ENCODE peak calls at places on chromosomes 16 and 17, in seven cellular contexts. B is H1, Y is H9, Q is mesendoderm, D is mesenchymal stem cell, A is trophoblast cell, N is neuronal stem cell. X is an unnamed sample.

GRCh38 chr16:252366-253337 is 18.0 kb downstream of the FAM234A start:
- DNase-seq in A (no peak), N (no peak), Q (no peak), Y (no peak), B (no peak), D (no peak), X (no peak)

GRCh38 chr16:30808163-30808562 is 21.2 kb upstream of the ZNF629 start:
- DNase-seq in A (no peak), N (no peak), Y (no peak), Q (no peak), D (no peak), B (no peak), X (no peak)

GRCh38 chr16:24978370-24978914 is 36.7 kb downstream of the ARHGAP17 start:
- DNase-seq in B (no peak), Q (no peak), Y (no peak), N (no peak), D (peak), A (no peak), X (no peak)

GRCh38 chr16:11078812-11079459 is 134.6 kb downstream of the CLEC16A start:
- DNase-seq in D (peak), A (no peak), B (no peak), Y (no peak), Q (no peak), N (no peak), X (peak)

GRCh38 chr17:57892820-57893595 is 43.2 kb upstream of the MRPS23 start:
- DNase-seq in B (peak), A (peak), N (peak), Y (peak), D (peak), Q (peak), X (peak)

GRCh38 chr16:61814716-61815347 is 221.4 kb downstream of the CDH8 start:
- DNase-seq in N (no peak), D (no peak), Y (no peak), Q (no peak), A (no peak), B (no peak), X (no peak)

GRCh38 chr16:4401094-4401501 is 15.3 kb downstream of the CORO7 start:
- DNase-seq in A (no peak), N (no peak), B (no peak), Q (no peak), Y (no peak), D (no peak), X (no peak)

GRCh38 chr17:64679710-64680216 is 17.7 kb upstream of the SMURF2 start:
- DNase-seq in D (peak), N (no peak), Y (no peak), A (peak), Q (peak), B (no peak), X (peak)

GRCh38 chr16:78782572-78782971 is 683.1 kb downstream of the WWOX start:
- DNase-seq in D (no peak), Q (no peak), B (no peak), A (no peak), Y (no peak), N (no peak), X (no peak)

GRCh38 chr16:30924086-30924714 is 828 bp downstream of the FBXL19 start:
- DNase-seq in D (no peak), B (peak), Q (peak), A (no peak), N (peak), Y (no peak), X (no peak)

GRCh38 chr16:7374614-7375174 is 42.0 kb downstream of the RBFOX1 start:
- DNase-seq in Y (no peak), A (peak), D (no peak), B (no peak), N (no peak), Q (peak), X (no peak)

GRCh38 chr17:29145289-29146058 is 34.7 kb downstream of the MYO18A start:
- DNase-seq in B (no peak), Y (peak), D (peak), Q (peak), N (no peak), A (peak), X (peak)

GRCh38 chr17:5631958-5632357 is 47.6 kb upstream of the NLRP1 start:
- DNase-seq in Q (no peak), A (no peak), B (no peak), N (no peak), D (no peak), Y (no peak), X (no peak)

GRCh38 chr16:68075980-68076379 is 9.2 kb upstream of the NFATC3 start:
- DNase-seq in Q (no peak), Y (no peak), D (no peak), B (peak), N (no peak), A (no peak), X (no peak)

GRCh38 chr17:58184308-58184985 is 8.1 kb upstream of the EPX start:
- DNase-seq in B (no peak), N (peak), Y (peak), Q (peak), D (no peak), A (no peak), X (peak)

GRCh38 chr17:66567234-66568170 is 265.1 kb downstream of the PRKCA start:
- DNase-seq in A (peak), N (peak), B (peak), Y (peak), D (peak), Q (peak), X (peak)

DNA sequence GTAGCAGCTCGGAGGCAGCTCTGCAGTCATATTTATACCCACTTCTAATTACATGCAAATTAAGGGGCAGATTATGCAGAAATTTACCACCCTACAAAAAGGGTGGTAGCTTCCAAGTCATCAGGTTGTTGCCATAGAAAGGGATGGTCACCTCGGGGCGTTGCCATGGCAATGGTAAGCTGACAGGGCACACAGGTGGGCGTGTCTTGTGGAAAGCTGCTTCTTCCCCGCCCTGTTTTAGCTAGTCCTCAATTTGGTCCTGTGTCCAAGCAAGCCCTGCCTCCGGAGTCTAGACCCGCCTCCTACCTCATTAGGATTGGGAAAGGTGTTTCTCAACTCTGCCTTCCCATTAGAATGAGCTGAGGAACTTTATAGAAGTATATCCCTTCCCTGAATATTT is 98.7 kb downstream of the HS3ST2 start:
- DNase-seq in Y (peak), B (peak), N (peak), A (no peak), D (no peak), Q (peak), X (no peak)
- H4K8ac ChIP-seq in Y (no peak), B (no peak), N (no peak), A (no peak), D (no peak), Q (no peak), X (no peak)

DNA sequence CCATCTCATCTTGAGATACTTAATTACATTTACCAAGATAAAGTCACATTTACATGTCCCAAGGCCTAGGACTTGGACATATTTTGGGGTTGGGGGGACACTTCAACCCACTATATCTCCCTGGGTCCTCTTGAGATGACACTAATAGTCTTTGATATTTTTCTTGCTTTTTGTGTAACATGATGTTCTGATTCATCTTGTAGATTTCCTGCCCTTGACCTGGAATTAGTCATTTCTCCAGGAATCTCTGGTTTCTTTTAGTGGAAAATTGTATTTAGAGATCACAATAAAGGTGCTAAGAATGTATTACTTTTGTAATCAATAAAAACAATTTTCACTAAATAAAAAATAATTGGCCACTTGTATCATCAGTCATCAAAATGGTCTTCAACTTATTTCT is 157.3 kb downstream of the VPS53 start:
- DNase-seq in Y (no peak), Q (no peak), B (no peak), A (no peak), N (no peak), D (peak), X (peak)
- H3K4ac ChIP-seq in Y (no peak), Q (no peak), B (no peak), A (no peak), N (no peak), D (no peak), X (no peak)

GRCh38 chr16:2905988-2906387 is 5.7 kb upstream of the FLYWCH1 start:
- DNase-seq in N (no peak), Y (no peak), A (no peak), Q (no peak), D (no peak), B (no peak), X (no peak)
- H4K8ac ChIP-seq in N (no peak), Y (no peak), A (no peak), Q (no peak), D (no peak), B (no peak), X (peak)

GRCh38 chr16:64363039-64363438 is 758.8 kb downstream of the CDH11 start:
- DNase-seq in B (no peak), A (no peak), Y (no peak), N (no peak), D (peak), Q (no peak), X (peak)
- H3K4ac ChIP-seq in B (no peak), A (no peak), Y (no peak), N (no peak), D (no peak), Q (no peak), X (no peak)

DNA sequence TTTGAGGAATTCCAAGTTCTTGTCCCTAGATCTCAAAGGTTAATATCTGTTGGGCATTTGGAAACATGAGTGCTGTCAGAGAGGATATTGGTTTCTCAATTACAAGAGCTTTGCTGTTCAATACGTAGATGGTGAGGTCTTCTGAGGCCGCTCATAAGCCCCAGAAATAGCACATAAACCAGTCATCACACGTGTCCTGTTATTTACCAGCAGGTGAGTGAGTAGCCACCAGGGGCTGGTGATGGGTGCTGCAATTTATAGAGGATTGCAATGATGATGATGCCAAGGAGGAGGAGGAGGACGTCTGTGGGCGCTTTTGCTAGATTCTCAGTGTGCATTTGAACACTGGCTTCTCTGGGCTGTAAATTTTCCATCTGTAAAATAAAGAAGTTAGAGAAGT is 89.0 kb downstream of the SALL1 start:
- DNase-seq in B (no peak), Y (no peak), A (peak), N (no peak), Q (no peak), D (no peak), X (no peak)
- H4K8ac ChIP-seq in B (no peak), Y (no peak), A (no peak), N (no peak), Q (no peak), D (no peak), X (no peak)

GRCh38 chr16:50789757-50790156 is 47.9 kb downstream of the CYLD start:
- DNase-seq in D (no peak), B (no peak), Y (no peak), N (no peak), A (no peak), Q (no peak), X (no peak)
- H3K4ac ChIP-seq in D (no peak), B (no peak), Y (no peak), N (no peak), A (no peak), Q (no peak), X (no peak)

DNA sequence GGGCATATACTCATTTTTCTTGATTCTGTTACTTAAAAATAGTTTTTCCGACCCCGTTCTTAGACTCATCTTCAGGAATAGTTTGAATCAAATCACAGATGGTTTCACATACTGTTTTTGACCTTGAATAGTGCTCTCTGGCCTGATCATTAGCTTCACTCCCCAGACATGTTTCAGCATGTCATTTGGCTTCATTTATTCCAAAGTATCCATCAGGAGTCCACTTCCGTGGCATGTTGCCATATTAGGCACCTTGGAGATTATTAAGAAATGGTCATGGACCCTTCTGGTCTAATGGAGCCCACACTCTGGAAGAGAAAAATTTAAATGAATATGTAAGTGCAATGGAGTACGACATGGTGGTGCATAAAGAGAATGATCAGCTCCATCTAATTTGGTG is 222.3 kb downstream of the FTO start:
- DNase-seq in B (no peak), Y (no peak), A (no peak), N (no peak), Q (no peak), D (no peak), X (no peak)
- H4K8ac ChIP-seq in B (no peak), Y (no peak), A (no peak), N (no peak), Q (no peak), D (no peak), X (no peak)

DNA sequence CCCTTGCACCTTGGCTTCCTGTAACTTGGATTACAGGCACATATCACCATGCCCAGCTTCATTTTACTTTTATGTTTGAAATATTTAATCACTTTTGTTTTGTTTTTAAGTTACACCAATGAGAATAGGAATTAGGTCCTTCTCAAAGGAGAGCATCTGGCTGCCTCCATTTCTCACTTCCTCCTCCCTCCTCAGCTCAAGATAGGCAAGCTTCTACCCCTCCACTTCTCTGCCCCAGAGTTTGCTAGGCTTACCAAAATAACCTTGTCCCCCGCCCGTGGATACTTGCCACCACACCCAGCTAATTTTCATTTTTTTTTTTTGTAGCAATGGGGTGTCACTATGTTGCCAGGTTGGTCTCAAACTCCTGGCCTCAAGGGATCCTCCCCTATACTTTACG is 17.9 kb downstream of the GABARAPL2 start:
- DNase-seq in Q (no peak), B (no peak), Y (no peak), D (no peak), N (no peak), A (no peak), X (no peak)
- H3K4ac ChIP-seq in Q (no peak), B (no peak), Y (no peak), D (no peak), N (no peak), A (no peak), X (no peak)

X was measured in IMR-90.